ENCODE peak calls at places on chromosome 11, in four cellular contexts. A, N, D and G are unnamed samples.

GRCh38 chr11:110069158-110069737 is 23.9 kb upstream of the ZC3H12C start:
- DNase-seq in A (peak; percentile 61), N (no peak), D (no peak), G (no peak)

GRCh38 chr11:69299572-69299971 is 5.6 kb downstream of the MYEOV start:
- DNase-seq in A (no peak), N (no peak), D (no peak), G (no peak)

GRCh38 chr11:126857860-126858808 is 142.4 kb downstream of the KIRREL3 start:
- DNase-seq in A (peak; percentile 78), N (peak; percentile 78), D (no peak), G (no peak)

GRCh38 chr11:110962907-110963306 is 250.7 kb upstream of the ARHGAP20 start:
- DNase-seq in A (peak; percentile 12), N (no peak), D (no peak), G (no peak)

GRCh38 chr11:65468874-65469333 is 29.9 kb upstream of the MALAT1 start:
- DNase-seq in A (no peak), N (no peak), D (peak; percentile 59), G (no peak)

GRCh38 chr11:122202161-122202950 is 86.3 kb upstream of the BLID start:
- DNase-seq in A (peak; percentile 90), N (no peak), D (no peak), G (no peak)

GRCh38 chr11:109728056-109728455 is 306.1 kb downstream of the C11orf87 start:
- DNase-seq in A (no peak), N (no peak), D (no peak), G (no peak)

GRCh38 chr11:71988050-71988449 is 10.7 kb upstream of the IL18BP start:
- DNase-seq in A (peak; percentile 32), N (no peak), D (no peak), G (no peak)

GRCh38 chr11:95231881-95232605 is 1.0 kb upstream of the SESN3 start:
- DNase-seq in A (peak; percentile 62), N (no peak), D (peak; percentile 78), G (peak; percentile 83)

GRCh38 chr11:16793511-16793910 is 55.1 kb downstream of the C11orf58 start:
- DNase-seq in A (no peak), N (no peak), D (no peak), G (no peak)

GRCh38 chr11:2099523-2100316 is 39.5 kb downstream of the IGF2 start:
- DNase-seq in A (no peak), N (no peak), D (peak; percentile 29), G (no peak)

GRCh38 chr11:129611661-129612566 is 203.7 kb upstream of the TMEM45B start:
- DNase-seq in A (peak; percentile 5), N (no peak), D (no peak), G (no peak)

GRCh38 chr11:2273311-2273710 is 2.9 kb upstream of the ASCL2 start:
- DNase-seq in A (no peak), N (no peak), D (no peak), G (no peak)

GRCh38 chr11:12544986-12545775 is 129.0 kb upstream of the TEAD1 start:
- DNase-seq in A (peak; percentile 23), N (no peak), D (no peak), G (no peak)

GRCh38 chr11:87239001-87239400 is 201.3 kb downstream of the TMEM135 start:
- DNase-seq in A (peak; percentile 33), N (no peak), D (no peak), G (no peak)

GRCh38 chr11:114359342-114359741 is 41.0 kb downstream of the C11orf71 start:
- DNase-seq in A (no peak), N (no peak), D (no peak), G (no peak)

GRCh38 chr11:13169709-13170108 is 107.9 kb upstream of the BMAL1 start:
- DNase-seq in A (peak; percentile 91), N (no peak), D (no peak), G (no peak)

GRCh38 chr11:925158-925495 is 543 bp upstream of the AP2A2 start:
- DNase-seq in A (no peak), N (no peak), D (no peak), G (no peak)

GRCh38 chr11:22703040-22703439 is 36.6 kb downstream of the GAS2 start:
- DNase-seq in A (peak; percentile 86), N (peak; percentile 83), D (no peak), G (no peak)

GRCh38 chr11:16782226-16782919 is 43.9 kb downstream of the C11orf58 start:
- DNase-seq in A (no peak), N (no peak), D (no peak), G (no peak)